ENCODE peak calls at places on chromosomes 2 and 18, in eight cellular contexts. J, A, G, N, C, L, H and F are unnamed samples.

GRCh38 chr2:210544191-210544590 is 12.2 kb upstream of the CPS1 start:
- DNase-seq in H (no peak), N (no peak), G (no peak), C (no peak), L (no peak), A (no peak), J (no peak), F (no peak)

GRCh38 chr2:9251154-9252001 is 44.8 kb downstream of the ASAP2 start:
- DNase-seq in A (no peak), G (no peak), J (no peak), C (no peak), N (no peak), H (no peak), L (peak), F (peak)

GRCh38 chr18:48728204-48728833 is 189.5 kb downstream of the CTIF start:
- DNase-seq in G (no peak), C (no peak), L (peak), A (no peak), J (no peak), H (no peak), N (no peak), F (peak)

GRCh38 chr2:230472619-230473018 is 56.6 kb downstream of the SP100 start:
- DNase-seq in C (peak), G (no peak), J (no peak), L (peak), N (peak), A (peak), H (no peak), F (peak)

GRCh38 chr2:238428866-238429265 is 2.1 kb downstream of the ASB1 start:
- DNase-seq in N (no peak), H (no peak), C (no peak), A (no peak), G (no peak), L (no peak), J (no peak), F (no peak)

GRCh38 chr18:56575819-56576663 is 62.4 kb downstream of the TXNL1 start:
- DNase-seq in J (no peak), N (no peak), H (no peak), L (peak), G (peak), A (peak), C (no peak), F (no peak)

GRCh38 chr2:191497822-191498221 is 180.1 kb upstream of the NABP1 start:
- DNase-seq in G (no peak), L (no peak), C (no peak), A (no peak), N (no peak), J (no peak), H (no peak), F (no peak)

GRCh38 chr2:34096552-34097171 is 497.6 kb upstream of the FAM98A start:
- DNase-seq in A (peak), H (no peak), J (peak), N (peak), G (peak), C (no peak), L (peak), F (peak)

GRCh38 chr18:79930020-79930642 is 21.3 kb downstream of the SLC66A2 start:
- DNase-seq in L (peak), A (no peak), J (no peak), H (no peak), G (no peak), C (no peak), N (no peak), F (no peak)

GRCh38 chr2:177753682-177754475 is 318.7 kb downstream of the PDE11A start:
- DNase-seq in G (peak), C (no peak), N (no peak), H (peak), L (peak), A (no peak), J (no peak), F (peak)

GRCh38 chr2:218145124-218145523 is 19.3 kb downstream of the CXCR2 start:
- DNase-seq in L (no peak), N (no peak), A (no peak), C (no peak), H (no peak), J (no peak), G (no peak), F (no peak)

GRCh38 chr2:4354678-4355077 is 651.3 kb downstream of the DCDC2C start:
- DNase-seq in H (no peak), C (no peak), L (no peak), A (no peak), N (no peak), J (no peak), G (peak), F (no peak)

GRCh38 chr18:73859998-73860397 is 287.6 kb downstream of the FBXO15 start:
- DNase-seq in L (no peak), C (no peak), N (no peak), H (no peak), J (no peak), A (no peak), G (no peak), F (no peak)

GRCh38 chr2:64263315-64263714 is 119.1 kb upstream of the PELI1 start:
- DNase-seq in J (no peak), A (no peak), L (peak), H (no peak), N (no peak), G (no peak), C (no peak), F (peak)